ENCODE peak calls at places on chromosomes 6 and 20, in seven cellular contexts. One of them, this sample, is unnamed.
A peak's percentile ranks its signal among the peaks of the same experiment; 100 is the strongest.

GRCh38 chr6:39214846-39215639 is 14.2 kb downstream of the KCNK5 start:
- DNase-seq in IMR-90: no peak
- DNase-seq in HCT116: no peak
- DNase-seq in DND-41: no peak
- DNase-seq in endothelial cell of umbilical vein: no peak
- DNase-seq in fibroblast of lung: no peak
- DNase-seq in OCI-LY7: no peak
- DNase-seq in this sample: no peak

GRCh38 chr6:132065556-132065955 is 114.4 kb upstream of the CCN2 start:
- DNase-seq in endothelial cell of umbilical vein: peak; percentile 17
- DNase-seq in fibroblast of lung: no peak
- DNase-seq in DND-41: no peak
- DNase-seq in HCT116: no peak
- DNase-seq in IMR-90: peak; percentile 69
- DNase-seq in OCI-LY7: no peak
- DNase-seq in this sample: no peak

GRCh38 chr6:28816909-28817807 is 106.6 kb downstream of the TRIM27 start:
- DNase-seq in endothelial cell of umbilical vein: peak; percentile 26
- DNase-seq in OCI-LY7: no peak
- DNase-seq in DND-41: no peak
- DNase-seq in IMR-90: peak; percentile 86
- DNase-seq in HCT116: no peak
- DNase-seq in fibroblast of lung: peak; percentile 62
- DNase-seq in this sample: no peak

GRCh38 chr20:17541596-17541995 is 10.4 kb upstream of the BFSP1 start:
- DNase-seq in DND-41: no peak
- DNase-seq in HCT116: no peak
- DNase-seq in OCI-LY7: no peak
- DNase-seq in endothelial cell of umbilical vein: no peak
- DNase-seq in IMR-90: no peak
- DNase-seq in fibroblast of lung: no peak
- DNase-seq in this sample: no peak

GRCh38 chr6:44298055-44298803 is 14.9 kb downstream of the AARS2 start:
- DNase-seq in HCT116: no peak
- DNase-seq in DND-41: no peak
- DNase-seq in OCI-LY7: no peak
- DNase-seq in endothelial cell of umbilical vein: no peak
- DNase-seq in IMR-90: no peak
- DNase-seq in fibroblast of lung: no peak
- DNase-seq in this sample: no peak

GRCh38 chr6:8958894-8959511 is 523.7 kb upstream of the SLC35B3 start:
- DNase-seq in DND-41: no peak
- DNase-seq in fibroblast of lung: peak; percentile 58
- DNase-seq in HCT116: peak; percentile 83
- DNase-seq in endothelial cell of umbilical vein: no peak
- DNase-seq in OCI-LY7: no peak
- DNase-seq in IMR-90: peak; percentile 1
- DNase-seq in this sample: no peak

GRCh38 chr20:51660741-51661608 is 107.2 kb downstream of the ATP9A start:
- DNase-seq in HCT116: peak; percentile 23
- DNase-seq in fibroblast of lung: peak; percentile 95
- DNase-seq in IMR-90: peak; percentile 93
- DNase-seq in DND-41: no peak
- DNase-seq in endothelial cell of umbilical vein: peak; percentile 96
- DNase-seq in OCI-LY7: no peak
- DNase-seq in this sample: no peak

GRCh38 chr6:30327232-30327746 is 562 bp downstream of the TRIM39 start:
- DNase-seq in DND-41: no peak
- DNase-seq in HCT116: no peak
- DNase-seq in fibroblast of lung: no peak
- DNase-seq in IMR-90: no peak
- DNase-seq in OCI-LY7: no peak
- DNase-seq in endothelial cell of umbilical vein: no peak
- DNase-seq in this sample: no peak

GRCh38 chr6:116406678-116407345 is 36.1 kb downstream of the DSE start:
- DNase-seq in endothelial cell of umbilical vein: no peak
- DNase-seq in DND-41: no peak
- DNase-seq in HCT116: no peak
- DNase-seq in OCI-LY7: no peak
- DNase-seq in IMR-90: peak; percentile 89
- DNase-seq in fibroblast of lung: peak; percentile 54
- DNase-seq in this sample: no peak

GRCh38 chr6:142680308-142680707 is 264.7 kb downstream of the HIVEP2 start:
- DNase-seq in fibroblast of lung: no peak
- DNase-seq in OCI-LY7: no peak
- DNase-seq in DND-41: no peak
- DNase-seq in endothelial cell of umbilical vein: peak; percentile 46
- DNase-seq in IMR-90: no peak
- DNase-seq in HCT116: no peak
- DNase-seq in this sample: no peak

GRCh38 chr6:161922631-161923119 is 648.8 kb upstream of the AGPAT4 start:
- DNase-seq in OCI-LY7: peak; percentile 26
- DNase-seq in endothelial cell of umbilical vein: peak; percentile 10
- DNase-seq in IMR-90: peak; percentile 65
- DNase-seq in DND-41: no peak
- DNase-seq in fibroblast of lung: peak; percentile 87
- DNase-seq in HCT116: peak; percentile 75
- DNase-seq in this sample: peak; percentile 81

GRCh38 chr20:43662943-43663655 is 3.8 kb upstream of the MYBL2 start:
- DNase-seq in endothelial cell of umbilical vein: no peak
- DNase-seq in OCI-LY7: no peak
- DNase-seq in IMR-90: peak; percentile 34
- DNase-seq in fibroblast of lung: no peak
- DNase-seq in DND-41: no peak
- DNase-seq in HCT116: no peak
- DNase-seq in this sample: no peak

GRCh38 chr6:25179051-25179778 is 100.0 kb upstream of the CARMIL1 start:
- DNase-seq in DND-41: no peak
- DNase-seq in HCT116: no peak
- DNase-seq in OCI-LY7: no peak
- DNase-seq in fibroblast of lung: peak; percentile 86
- DNase-seq in IMR-90: peak; percentile 68
- DNase-seq in endothelial cell of umbilical vein: peak; percentile 84
- DNase-seq in this sample: no peak

GRCh38 chr6:130840050-130840449 is 12.8 kb downstream of the SMLR1 start:
- DNase-seq in OCI-LY7: no peak
- DNase-seq in IMR-90: no peak
- DNase-seq in DND-41: no peak
- DNase-seq in fibroblast of lung: no peak
- DNase-seq in HCT116: no peak
- DNase-seq in endothelial cell of umbilical vein: no peak
- DNase-seq in this sample: no peak

GRCh38 chr6:130841128-130841728 is 14.0 kb downstream of the SMLR1 start:
- DNase-seq in OCI-LY7: no peak
- DNase-seq in HCT116: no peak
- DNase-seq in endothelial cell of umbilical vein: no peak
- DNase-seq in IMR-90: peak; percentile 49
- DNase-seq in fibroblast of lung: no peak
- DNase-seq in DND-41: no peak
- DNase-seq in this sample: no peak

GRCh38 chr6:130847546-130847945 is 20.3 kb downstream of the SMLR1 start:
- DNase-seq in OCI-LY7: no peak
- DNase-seq in DND-41: no peak
- DNase-seq in HCT116: no peak
- DNase-seq in IMR-90: no peak
- DNase-seq in endothelial cell of umbilical vein: no peak
- DNase-seq in fibroblast of lung: no peak
- DNase-seq in this sample: no peak

GRCh38 chr6:130846507-130846906 is 19.3 kb downstream of the SMLR1 start:
- DNase-seq in HCT116: no peak
- DNase-seq in fibroblast of lung: no peak
- DNase-seq in DND-41: no peak
- DNase-seq in endothelial cell of umbilical vein: no peak
- DNase-seq in OCI-LY7: no peak
- DNase-seq in IMR-90: no peak
- DNase-seq in this sample: no peak

DNA sequence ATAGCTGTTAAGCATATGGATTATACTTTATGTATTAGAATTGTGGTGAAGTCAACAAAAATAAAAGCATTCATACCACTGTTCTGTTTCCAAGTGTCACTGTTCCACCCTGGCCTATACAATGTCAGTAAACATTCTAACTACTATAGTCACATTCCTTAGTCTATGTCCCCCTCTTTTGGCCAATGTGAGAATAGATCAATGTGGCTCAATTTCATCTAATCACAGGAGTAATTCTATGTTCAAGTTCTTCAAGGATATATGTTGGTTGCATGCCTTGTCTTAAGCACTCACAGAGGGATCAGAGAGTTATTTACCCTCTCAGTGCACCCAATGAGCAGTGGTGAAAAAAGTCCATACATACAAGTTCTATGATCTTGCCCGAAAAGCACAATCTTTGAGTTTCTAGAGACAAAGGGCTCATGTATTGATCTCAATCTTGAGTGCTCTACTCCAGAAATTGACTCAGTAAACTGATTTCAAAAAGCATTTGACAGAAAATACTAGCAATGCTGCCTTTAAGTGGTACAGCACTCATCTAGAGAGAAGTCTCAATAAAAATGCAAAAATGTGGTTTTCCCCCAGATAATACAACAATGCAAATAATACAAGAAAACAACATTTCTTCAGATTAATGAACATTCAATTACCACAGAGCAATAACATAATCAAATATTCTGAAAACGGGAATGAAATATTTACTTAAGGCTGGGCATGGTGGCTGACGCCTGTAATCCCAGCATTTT is 16.5 kb downstream of the SMLR1 start:
- DNase-seq in endothelial cell of umbilical vein: peak; percentile 64
- DNase-seq in DND-41: no peak
- DNase-seq in OCI-LY7: peak; percentile 19
- DNase-seq in HCT116: peak; percentile 28
- DNase-seq in fibroblast of lung: peak; percentile 58
- DNase-seq in IMR-90: peak; percentile 33
- DNase-seq in this sample: no peak
- TF ChIP-seq CTCF in endothelial cell of umbilical vein: peak; percentile 35
- TF ChIP-seq CTCF in DND-41: peak; percentile 78
- TF ChIP-seq CTCF in OCI-LY7: peak; percentile 71
- TF ChIP-seq CTCF in HCT116: peak; percentile 66
- TF ChIP-seq CTCF in fibroblast of lung: peak; percentile 55
- TF ChIP-seq CTCF in IMR-90: peak; percentile 52
- TF ChIP-seq CTCF in this sample: peak; percentile 30

GRCh38 chr20:63655249-63655648 is 2.0 kb upstream of the STMN3 start:
- DNase-seq in HCT116: no peak
- DNase-seq in OCI-LY7: no peak
- DNase-seq in IMR-90: no peak
- DNase-seq in DND-41: no peak
- DNase-seq in fibroblast of lung: no peak
- DNase-seq in endothelial cell of umbilical vein: no peak
- DNase-seq in this sample: no peak

GRCh38 chr20:63657937-63658748 is at the start of gene RTEL1:
- DNase-seq in DND-41: peak; percentile 90
- DNase-seq in fibroblast of lung: peak; percentile 94
- DNase-seq in OCI-LY7: peak; percentile 90
- DNase-seq in HCT116: peak; percentile 80
- DNase-seq in IMR-90: peak; percentile 91
- DNase-seq in endothelial cell of umbilical vein: peak; percentile 93
- DNase-seq in this sample: peak; percentile 95

GRCh38 chr20:63657260-63657936 is 714 bp upstream of the RTEL1 start:
- DNase-seq in HCT116: no peak
- DNase-seq in fibroblast of lung: peak; percentile 36
- DNase-seq in OCI-LY7: no peak
- DNase-seq in IMR-90: no peak
- DNase-seq in DND-41: no peak
- DNase-seq in endothelial cell of umbilical vein: no peak
- DNase-seq in this sample: peak; percentile 42

GRCh38 chr20:63658749-63659187 is 656 bp downstream of the RTEL1 start:
- DNase-seq in DND-41: no peak
- DNase-seq in fibroblast of lung: peak; percentile 51
- DNase-seq in HCT116: no peak
- DNase-seq in IMR-90: peak; percentile 40
- DNase-seq in OCI-LY7: no peak
- DNase-seq in endothelial cell of umbilical vein: no peak
- DNase-seq in this sample: no peak

GRCh38 chr20:63656451-63656850 is 1.7 kb upstream of the RTEL1 start:
- DNase-seq in IMR-90: peak; percentile 15
- DNase-seq in endothelial cell of umbilical vein: no peak
- DNase-seq in OCI-LY7: no peak
- DNase-seq in DND-41: no peak
- DNase-seq in HCT116: no peak
- DNase-seq in fibroblast of lung: no peak
- DNase-seq in this sample: no peak
- H3K4me1 ChIP-seq in IMR-90: peaks cover 17% of the 10 kb centered on the region
- H3K4me1 ChIP-seq in endothelial cell of umbilical vein: peaks cover 16% of the 10 kb centered on the region
- H3K4me1 ChIP-seq in OCI-LY7: peaks cover 19% of the 10 kb centered on the region
- H3K4me1 ChIP-seq in DND-41: peaks cover 64% of the 10 kb centered on the region
- H3K4me1 ChIP-seq in HCT116: peaks cover 49% of the 10 kb centered on the region
- H3K4me1 ChIP-seq in fibroblast of lung: peaks cover 7% of the 10 kb centered on the region
- H3K4me1 ChIP-seq in this sample: peaks cover 27% of the 10 kb centered on the region

DNA sequence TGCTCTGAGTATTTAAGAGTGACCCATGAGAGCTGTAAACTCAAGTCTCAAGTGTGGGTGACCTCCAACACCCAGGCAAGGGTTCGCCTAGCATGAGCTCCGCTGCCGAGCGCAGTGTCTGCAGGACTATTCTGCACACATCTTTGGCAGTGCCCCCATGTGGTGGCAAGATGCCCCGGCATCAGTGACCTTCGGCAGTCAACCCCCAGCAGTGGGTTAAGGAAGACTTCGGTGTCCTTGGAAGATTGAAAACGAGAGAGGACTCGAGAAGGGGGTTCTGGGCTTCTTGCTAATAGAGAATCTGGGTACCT is 43.1 kb downstream of the RBM38 start:
- DNase-seq in fibroblast of lung: no peak
- DNase-seq in OCI-LY7: peak; percentile 69
- DNase-seq in DND-41: peak; percentile 19
- DNase-seq in IMR-90: no peak
- DNase-seq in endothelial cell of umbilical vein: no peak
- DNase-seq in HCT116: no peak
- DNase-seq in this sample: peak; percentile 51
- TF ChIP-seq CTCF in fibroblast of lung: peak; percentile 12
- TF ChIP-seq CTCF in OCI-LY7: peak; percentile 82
- TF ChIP-seq CTCF in DND-41: peak; percentile 53
- TF ChIP-seq CTCF in IMR-90: no peak
- TF ChIP-seq CTCF in endothelial cell of umbilical vein: no peak
- TF ChIP-seq CTCF in HCT116: peak; percentile 51
- TF ChIP-seq CTCF in this sample: no peak

GRCh38 chr20:32479697-32480140 is 105.4 kb downstream of the NOL4L start:
- DNase-seq in IMR-90: no peak
- DNase-seq in OCI-LY7: no peak
- DNase-seq in endothelial cell of umbilical vein: no peak
- DNase-seq in fibroblast of lung: no peak
- DNase-seq in HCT116: no peak
- DNase-seq in DND-41: no peak
- DNase-seq in this sample: no peak
- H3K4me1 ChIP-seq in IMR-90: peaks cover 27% of the 10 kb centered on the region
- H3K4me1 ChIP-seq in OCI-LY7: peaks cover 10% of the 10 kb centered on the region
- H3K4me1 ChIP-seq in endothelial cell of umbilical vein: peaks cover 70% of the 10 kb centered on the region
- H3K4me1 ChIP-seq in fibroblast of lung: peaks cover 11% of the 10 kb centered on the region
- H3K4me1 ChIP-seq in HCT116: peaks cover 27% of the 10 kb centered on the region
- H3K4me1 ChIP-seq in DND-41: peaks cover 26% of the 10 kb centered on the region
- H3K4me1 ChIP-seq in this sample: peaks cover 54% of the 10 kb centered on the region

This sample was measured in testis.